ENCODE peak calls at places on chromosomes 2 and 18, in four cellular contexts. D is GM13977, Z is astrocyte, B is pancreas. X is an unnamed sample.

GRCh38 chr18:34942276-34942675 is 98.9 kb upstream of the MAPRE2 start:
- DNase-seq in Z (peak; percentile 42), B (no peak), D (no peak), X (no peak)

GRCh38 chr18:77566604-77567003 is 317.0 kb downstream of the GALR1 start:
- DNase-seq in B (no peak), D (no peak), Z (no peak), X (no peak)

GRCh38 chr2:71843391-71843850 is 304.2 kb downstream of the CYP26B1 start:
- DNase-seq in D (no peak), Z (peak; percentile 68), B (no peak), X (no peak)

GRCh38 chr2:209253544-209253943 is 170.3 kb upstream of the MAP2 start:
- DNase-seq in D (no peak), Z (no peak), B (no peak), X (no peak)

GRCh38 chr2:41878056-41878455 is 169.8 kb upstream of the PKDCC start:
- DNase-seq in B (no peak), Z (no peak), D (no peak), X (no peak)

GRCh38 chr2:100588071-100588786 is 25.4 kb downstream of the PDCL3 start:
- DNase-seq in B (no peak), Z (peak; percentile 75), D (peak; percentile 75), X (peak; percentile 54)

GRCh38 chr2:112646791-112647720 is 1.3 kb downstream of the SLC20A1 start:
- DNase-seq in Z (no peak), D (no peak), B (no peak), X (peak; percentile 60)

GRCh38 chr2:108593547-108594098 is 59.4 kb downstream of the LIMS1 start:
- DNase-seq in Z (peak; percentile 97), B (no peak), D (no peak), X (no peak)

GRCh38 chr2:150909613-150910012 is 352.1 kb downstream of the RBM43 start:
- DNase-seq in Z (no peak), B (no peak), D (no peak), X (no peak)

GRCh38 chr2:237536083-237536415 is 30.3 kb upstream of the PRLH start:
- DNase-seq in Z (no peak), D (no peak), B (no peak), X (no peak)

GRCh38 chr18:12408247-12408869 is 629 bp downstream of the PRELID3A start:
- DNase-seq in D (no peak), Z (peak; percentile 42), B (no peak), X (peak; percentile 29)

GRCh38 chr2:16014041-16014787 is 73.9 kb downstream of the MYCN start:
- DNase-seq in Z (no peak), B (no peak), D (no peak), X (no peak)

GRCh38 chr2:196482119-196483065 is 157.1 kb upstream of the CCDC150 start:
- DNase-seq in Z (peak; percentile 55), D (no peak), B (no peak), X (peak; percentile 16)

GRCh38 chr2:112846056-112846455 is 9.5 kb upstream of the IL1B start:
- DNase-seq in B (no peak), Z (no peak), D (no peak), X (no peak)

GRCh38 chr2:146661494-146662096 is 1183.2 kb upstream of the ACVR2A start:
- DNase-seq in D (no peak), B (no peak), Z (peak; percentile 36), X (peak; percentile 16)

GRCh38 chr2:112811841-112812306 is 24.7 kb downstream of the IL1B start:
- DNase-seq in D (no peak), B (no peak), Z (peak; percentile 84), X (peak; percentile 76)

GRCh38 chr2:122236152-122236892 is 480.9 kb downstream of the TSN start:
- DNase-seq in Z (no peak), D (no peak), B (peak; percentile 35), X (no peak)

GRCh38 chr2:86523491-86523890 is 39.8 kb downstream of the CHMP3 start:
- DNase-seq in Z (no peak), D (no peak), B (no peak), X (no peak)

GRCh38 chr2:167310442-167310841 is 422.2 kb downstream of the XIRP2 start:
- DNase-seq in B (no peak), D (no peak), Z (peak; percentile 5), X (no peak)

GRCh38 chr2:11613297-11613696 is 56.7 kb downstream of the NTSR2 start:
- DNase-seq in Z (no peak), B (no peak), D (no peak), X (no peak)

GRCh38 chr18:57951999-57952774 is 91.8 kb upstream of the NEDD4L start:
- DNase-seq in B (no peak), D (no peak), Z (no peak), X (no peak)

GRCh38 chr2:171344182-171344581 is 89.6 kb downstream of the METTL8 start:
- DNase-seq in D (no peak), Z (no peak), B (no peak), X (no peak)

GRCh38 chr18:49754866-49755265 is 58.5 kb downstream of the ACAA2 start:
- DNase-seq in B (no peak), D (no peak), Z (peak; percentile 27), X (no peak)

GRCh38 chr2:231037731-231038482 is 584 bp downstream of the C2orf72 start:
- DNase-seq in B (no peak), Z (no peak), D (peak; percentile 56), X (peak; percentile 18)

GRCh38 chr18:40222736-40223135 is 1732.3 kb upstream of the PIK3C3 start:
- DNase-seq in Z (peak; percentile 35), B (no peak), D (no peak), X (no peak)

GRCh38 chr2:208366215-208367132 is 40.1 kb upstream of the PTH2R start:
- DNase-seq in B (no peak), D (peak; percentile 37), Z (no peak), X (peak; percentile 26)

GRCh38 chr2:201008000-201008829 is 44.8 kb upstream of the ORC2 start:
- DNase-seq in B (no peak), D (no peak), Z (no peak), X (no peak)

GRCh38 chr2:98487806-98488189 is 43.1 kb downstream of the INPP4A start:
- DNase-seq in Z (no peak), D (peak; percentile 69), B (no peak), X (peak; percentile 93)

GRCh38 chr2:122244830-122245229 is 489.4 kb downstream of the TSN start:
- DNase-seq in D (no peak), B (no peak), Z (no peak), X (no peak)

GRCh38 chr2:99086385-99086784 is 55.1 kb upstream of the C2orf15 start:
- DNase-seq in B (no peak), Z (no peak), D (no peak), X (no peak)

GRCh38 chr2:85628658-85629057 is 12.7 kb downstream of the USP39 start:
- DNase-seq in D (peak; percentile 52), Z (no peak), B (no peak), X (peak; percentile 56)

GRCh38 chr2:226797289-226797988 is 2.2 kb downstream of the IRS1 start:
- DNase-seq in B (peak; percentile 23), D (no peak), Z (no peak), X (no peak)

GRCh38 chr18:46677609-46678470 is 20.8 kb upstream of the LOXHD1 start:
- DNase-seq in D (peak; percentile 46), Z (no peak), B (no peak), X (no peak)
- TF ChIP-seq CTCF in D (peak; percentile 19), Z (no peak), B (no peak), X (no peak)

GRCh38 chr2:24046930-24047702 is at the start of gene WDCP:
- DNase-seq in B (peak; percentile 97), Z (peak; percentile 99), D (peak; percentile 90), X (peak; percentile 98)
- TF ChIP-seq CTCF in B (no peak), Z (no peak), D (no peak), X (no peak)

GRCh38 chr18:46297124-46297523 is 192.9 kb downstream of the HAUS1 start:
- DNase-seq in B (no peak), Z (no peak), D (no peak), X (no peak)

GRCh38 chr18:46296656-46297055 is 192.5 kb downstream of the HAUS1 start:
- DNase-seq in B (no peak), Z (no peak), D (no peak), X (no peak)

GRCh38 chr18:46293699-46294300 is 189.6 kb downstream of the HAUS1 start:
- DNase-seq in D (no peak), Z (no peak), B (no peak), X (no peak)

GRCh38 chr18:46294751-46295150 is 190.6 kb downstream of the HAUS1 start:
- DNase-seq in Z (no peak), B (no peak), D (no peak), X (no peak)

GRCh38 chr18:46294325-46294724 is 190.1 kb downstream of the HAUS1 start:
- DNase-seq in D (no peak), B (no peak), Z (no peak), X (no peak)
- TF ChIP-seq CTCF in D (no peak), B (no peak), Z (no peak), X (no peak)

GRCh38 chr2:79860233-79861058 is 347.6 kb downstream of the CTNNA2 start:
- DNase-seq in B (peak; percentile 21), Z (peak; percentile 20), D (peak; percentile 23), X (no peak)
- TF ChIP-seq CTCF in B (peak; percentile 47), Z (peak; percentile 70), D (peak; percentile 28), X (no peak)

GRCh38 chr2:155357172-155357571 is 658.7 kb downstream of the KCNJ3 start:
- DNase-seq in Z (no peak), D (no peak), B (no peak), X (no peak)
- TF ChIP-seq CTCF in Z (no peak), D (no peak), B (no peak), X (no peak)

GRCh38 chr2:156155319-156155718 is 177.2 kb downstream of the NR4A2 start:
- DNase-seq in B (no peak), Z (no peak), D (no peak), X (no peak)

GRCh38 chr2:156156580-156156979 is 175.9 kb downstream of the NR4A2 start:
- DNase-seq in Z (no peak), D (no peak), B (peak; percentile 23), X (no peak)

GRCh38 chr2:156157670-156158069 is 174.9 kb downstream of the NR4A2 start:
- DNase-seq in Z (no peak), D (no peak), B (no peak), X (no peak)
- TF ChIP-seq CTCF in Z (no peak), D (no peak), B (no peak), X (no peak)

DNA sequence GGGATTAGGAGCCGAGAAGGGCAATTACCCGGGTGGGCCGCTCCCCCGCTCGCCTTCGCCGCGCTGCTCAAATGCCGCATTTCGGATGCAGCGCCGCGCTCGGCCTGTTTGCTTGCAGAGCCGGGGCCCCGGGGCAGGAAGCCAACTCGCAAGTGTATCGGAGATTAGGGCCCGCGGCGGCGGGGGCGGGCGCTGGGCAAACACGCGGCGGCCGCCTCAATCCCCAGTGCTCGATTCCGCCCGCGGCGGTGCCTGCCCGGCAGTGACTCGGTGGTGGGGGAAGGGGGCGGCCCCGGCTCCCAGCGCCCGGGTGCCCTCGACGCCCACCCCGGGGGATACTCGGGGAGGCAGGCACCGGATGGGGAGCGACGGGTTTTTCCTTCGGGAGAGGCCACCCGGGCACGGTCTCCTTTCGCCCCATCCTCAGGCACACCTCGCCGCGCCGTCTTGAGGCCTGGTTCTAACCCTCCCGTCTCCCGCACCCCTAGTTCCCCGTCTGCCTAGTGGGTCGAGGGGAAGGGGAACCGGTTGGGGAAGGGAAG is 26.6 kb upstream of the NOTO start:
- DNase-seq in Z (peak; percentile 38), D (peak; percentile 77), B (peak; percentile 83), X (peak; percentile 57)
- TF ChIP-seq CTCF in Z (no peak), D (no peak), B (no peak), X (no peak)